ENCODE peak calls at places on chromosome 15, in eight cellular contexts. One of them, this sample, is unnamed.

GRCh38 chr15:83290236-83290635 is 5.8 kb upstream of the BNC1 start:
- DNase-seq in neuronal stem cell: no peak
- DNase-seq in GM12865: no peak
- DNase-seq in fibroblast of lung: no peak
- DNase-seq in sigmoid colon: no peak
- DNase-seq in A673: no peak
- DNase-seq in A549: no peak
- DNase-seq in cardiac fibroblast: no peak
- DNase-seq in this sample: no peak

GRCh38 chr15:62618432-62618831 is 424.1 kb upstream of the TPM1 start:
- DNase-seq in neuronal stem cell: no peak
- DNase-seq in GM12865: no peak
- DNase-seq in fibroblast of lung: peak
- DNase-seq in sigmoid colon: no peak
- DNase-seq in A673: no peak
- DNase-seq in A549: peak
- DNase-seq in cardiac fibroblast: peak
- DNase-seq in this sample: no peak

GRCh38 chr15:33089878-33090757 is 104.4 kb downstream of the FMN1 start:
- DNase-seq in neuronal stem cell: no peak
- DNase-seq in GM12865: peak
- DNase-seq in fibroblast of lung: peak
- DNase-seq in sigmoid colon: no peak
- DNase-seq in A673: peak
- DNase-seq in A549: no peak
- DNase-seq in cardiac fibroblast: peak
- DNase-seq in this sample: no peak

GRCh38 chr15:34883042-34883441 is 86.5 kb downstream of the AQR start:
- DNase-seq in neuronal stem cell: no peak
- DNase-seq in GM12865: no peak
- DNase-seq in fibroblast of lung: peak
- DNase-seq in sigmoid colon: no peak
- DNase-seq in A673: no peak
- DNase-seq in A549: no peak
- DNase-seq in cardiac fibroblast: peak
- DNase-seq in this sample: no peak

GRCh38 chr15:73293773-73294172 is 75.0 kb downstream of the HCN4 start:
- DNase-seq in neuronal stem cell: no peak
- DNase-seq in GM12865: no peak
- DNase-seq in fibroblast of lung: no peak
- DNase-seq in sigmoid colon: no peak
- DNase-seq in A673: no peak
- DNase-seq in A549: no peak
- DNase-seq in cardiac fibroblast: no peak
- DNase-seq in this sample: no peak

GRCh38 chr15:90618330-90619136 is 88.8 kb downstream of the CRTC3 start:
- DNase-seq in neuronal stem cell: no peak
- DNase-seq in GM12865: no peak
- DNase-seq in fibroblast of lung: no peak
- DNase-seq in sigmoid colon: no peak
- DNase-seq in A673: no peak
- DNase-seq in A549: no peak
- DNase-seq in cardiac fibroblast: no peak
- DNase-seq in this sample: no peak

GRCh38 chr15:69648775-69649735 is 196.4 kb downstream of the RPLP1 start:
- DNase-seq in neuronal stem cell: no peak
- DNase-seq in GM12865: no peak
- DNase-seq in fibroblast of lung: no peak
- DNase-seq in sigmoid colon: no peak
- DNase-seq in A673: no peak
- DNase-seq in A549: no peak
- DNase-seq in cardiac fibroblast: no peak
- DNase-seq in this sample: peak

GRCh38 chr15:74776851-74777768 is 4.8 kb upstream of the CSK start:
- DNase-seq in neuronal stem cell: no peak
- DNase-seq in GM12865: peak
- DNase-seq in fibroblast of lung: no peak
- DNase-seq in sigmoid colon: no peak
- DNase-seq in A673: peak
- DNase-seq in A549: no peak
- DNase-seq in cardiac fibroblast: peak
- DNase-seq in this sample: peak

GRCh38 chr15:51647128-51647562 is 24.6 kb upstream of the DMXL2 start:
- DNase-seq in neuronal stem cell: no peak
- DNase-seq in GM12865: peak
- DNase-seq in fibroblast of lung: peak
- DNase-seq in sigmoid colon: peak
- DNase-seq in A673: peak
- DNase-seq in A549: no peak
- DNase-seq in cardiac fibroblast: peak
- DNase-seq in this sample: no peak

GRCh38 chr15:67511606-67512005 is 9.3 kb upstream of the C15orf61 start:
- DNase-seq in neuronal stem cell: no peak
- DNase-seq in GM12865: peak
- DNase-seq in fibroblast of lung: no peak
- DNase-seq in sigmoid colon: no peak
- DNase-seq in A673: no peak
- DNase-seq in A549: no peak
- DNase-seq in cardiac fibroblast: no peak
- DNase-seq in this sample: no peak

GRCh38 chr15:72925661-72926060 is 126.6 kb upstream of the NEO1 start:
- DNase-seq in neuronal stem cell: no peak
- DNase-seq in GM12865: no peak
- DNase-seq in fibroblast of lung: no peak
- DNase-seq in sigmoid colon: no peak
- DNase-seq in A673: peak
- DNase-seq in A549: no peak
- DNase-seq in cardiac fibroblast: no peak
- DNase-seq in this sample: no peak

GRCh38 chr15:31390029-31390428 is 63.4 kb downstream of the KLF13 start:
- DNase-seq in neuronal stem cell: no peak
- DNase-seq in GM12865: no peak
- DNase-seq in fibroblast of lung: no peak
- DNase-seq in sigmoid colon: no peak
- DNase-seq in A673: no peak
- DNase-seq in A549: no peak
- DNase-seq in cardiac fibroblast: no peak
- DNase-seq in this sample: no peak

GRCh38 chr15:91668370-91668769 is 185.1 kb upstream of the SLCO3A1 start:
- DNase-seq in neuronal stem cell: no peak
- DNase-seq in GM12865: no peak
- DNase-seq in fibroblast of lung: no peak
- DNase-seq in sigmoid colon: no peak
- DNase-seq in A673: no peak
- DNase-seq in A549: no peak
- DNase-seq in cardiac fibroblast: no peak
- DNase-seq in this sample: no peak

GRCh38 chr15:71125831-71126453 is 10.7 kb downstream of the THSD4 start:
- DNase-seq in neuronal stem cell: no peak
- DNase-seq in GM12865: peak
- DNase-seq in fibroblast of lung: peak
- DNase-seq in sigmoid colon: no peak
- DNase-seq in A673: no peak
- DNase-seq in A549: peak
- DNase-seq in cardiac fibroblast: no peak
- DNase-seq in this sample: no peak

DNA sequence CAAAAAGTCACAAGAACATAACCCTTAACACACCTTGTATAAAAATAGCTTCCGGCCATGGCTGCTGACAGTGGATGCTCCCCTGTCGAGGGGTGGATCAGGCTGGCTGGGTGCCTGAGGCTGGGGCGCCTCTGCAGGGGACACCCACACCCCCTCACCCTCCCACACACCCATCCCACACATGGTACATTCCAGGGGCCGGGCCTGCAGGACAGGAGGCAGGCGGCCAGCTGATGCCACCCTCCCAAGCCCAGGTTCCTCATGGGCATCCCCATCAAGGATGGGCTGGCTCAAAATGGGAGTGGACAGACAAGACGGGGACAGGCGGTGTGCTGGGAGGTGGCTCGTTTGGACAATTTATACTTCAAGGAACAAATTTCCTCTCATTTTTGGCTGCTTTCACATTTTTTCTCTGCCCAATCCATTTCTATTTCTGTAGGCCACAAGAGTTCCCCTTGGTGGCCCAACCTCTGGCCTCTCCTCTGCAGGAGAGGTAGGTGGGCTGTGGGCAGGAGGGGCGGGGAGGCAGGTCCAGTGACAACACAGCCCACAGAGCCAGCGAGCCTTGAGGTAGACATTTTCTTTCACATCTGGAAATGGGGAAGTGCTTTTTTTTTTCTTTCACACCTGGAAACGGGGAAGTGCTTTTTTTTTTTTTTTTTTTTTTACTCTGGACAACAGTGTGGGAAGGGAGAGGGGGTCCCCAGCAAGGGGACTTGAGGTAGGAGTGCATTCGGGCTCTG is 23.3 kb downstream of the RNU5B-1 start:
- DNase-seq in neuronal stem cell: no peak
- DNase-seq in GM12865: no peak
- DNase-seq in fibroblast of lung: no peak
- DNase-seq in sigmoid colon: no peak
- DNase-seq in A673: no peak
- DNase-seq in A549: no peak
- DNase-seq in cardiac fibroblast: no peak
- DNase-seq in this sample: no peak
- H3K4me3 ChIP-seq in neuronal stem cell: no peak
- H3K4me3 ChIP-seq in GM12865: no peak
- H3K4me3 ChIP-seq in fibroblast of lung: no peak
- H3K4me3 ChIP-seq in sigmoid colon: no peak
- H3K4me3 ChIP-seq in A673: no peak
- H3K4me3 ChIP-seq in A549: no peak
- H3K4me3 ChIP-seq in cardiac fibroblast: no peak
- H3K4me3 ChIP-seq in this sample: no peak

GRCh38 chr15:78944669-78945407 is at the start of gene CTSH:
- DNase-seq in neuronal stem cell: peak
- DNase-seq in GM12865: peak
- DNase-seq in fibroblast of lung: peak
- DNase-seq in sigmoid colon: peak
- DNase-seq in A673: peak
- DNase-seq in A549: peak
- DNase-seq in cardiac fibroblast: peak
- DNase-seq in this sample: no peak

GRCh38 chr15:78944202-78944625 is 632 bp downstream of the CTSH start:
- DNase-seq in neuronal stem cell: no peak
- DNase-seq in GM12865: peak
- DNase-seq in fibroblast of lung: no peak
- DNase-seq in sigmoid colon: no peak
- DNase-seq in A673: no peak
- DNase-seq in A549: no peak
- DNase-seq in cardiac fibroblast: no peak
- DNase-seq in this sample: no peak

GRCh38 chr15:78946493-78946892 is 1.6 kb upstream of the CTSH start:
- DNase-seq in neuronal stem cell: no peak
- DNase-seq in GM12865: no peak
- DNase-seq in fibroblast of lung: no peak
- DNase-seq in sigmoid colon: no peak
- DNase-seq in A673: no peak
- DNase-seq in A549: no peak
- DNase-seq in cardiac fibroblast: no peak
- DNase-seq in this sample: no peak

GRCh38 chr15:78943692-78944091 is 1.2 kb downstream of the CTSH start:
- DNase-seq in neuronal stem cell: no peak
- DNase-seq in GM12865: no peak
- DNase-seq in fibroblast of lung: no peak
- DNase-seq in sigmoid colon: no peak
- DNase-seq in A673: no peak
- DNase-seq in A549: no peak
- DNase-seq in cardiac fibroblast: no peak
- DNase-seq in this sample: no peak

DNA sequence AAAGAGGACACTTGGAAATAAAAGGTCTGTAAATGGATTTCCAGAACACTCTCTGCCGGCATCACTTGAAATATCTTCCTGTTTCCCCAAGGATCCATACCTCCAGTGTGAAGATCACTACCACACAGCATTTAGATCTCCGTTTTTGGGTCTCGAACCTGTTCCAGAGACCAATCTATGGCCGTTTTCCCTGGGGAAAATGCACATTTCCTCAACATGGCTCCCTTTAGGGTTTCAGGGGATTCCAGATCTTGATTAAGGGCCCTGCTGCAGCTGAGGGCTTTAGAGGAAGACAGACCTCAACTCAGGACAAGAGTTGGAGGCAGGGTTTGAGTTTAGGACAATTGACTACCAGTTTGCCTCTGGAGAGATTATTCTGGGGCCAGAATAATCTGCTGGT is 2.1 kb downstream of the CTSH start:
- DNase-seq in neuronal stem cell: no peak
- DNase-seq in GM12865: no peak
- DNase-seq in fibroblast of lung: no peak
- DNase-seq in sigmoid colon: no peak
- DNase-seq in A673: no peak
- DNase-seq in A549: no peak
- DNase-seq in cardiac fibroblast: no peak
- DNase-seq in this sample: no peak
- H3K4me3 ChIP-seq in neuronal stem cell: no peak
- H3K4me3 ChIP-seq in GM12865: peak
- H3K4me3 ChIP-seq in fibroblast of lung: no peak
- H3K4me3 ChIP-seq in sigmoid colon: no peak
- H3K4me3 ChIP-seq in A673: no peak
- H3K4me3 ChIP-seq in A549: no peak
- H3K4me3 ChIP-seq in cardiac fibroblast: no peak
- H3K4me3 ChIP-seq in this sample: no peak

DNA sequence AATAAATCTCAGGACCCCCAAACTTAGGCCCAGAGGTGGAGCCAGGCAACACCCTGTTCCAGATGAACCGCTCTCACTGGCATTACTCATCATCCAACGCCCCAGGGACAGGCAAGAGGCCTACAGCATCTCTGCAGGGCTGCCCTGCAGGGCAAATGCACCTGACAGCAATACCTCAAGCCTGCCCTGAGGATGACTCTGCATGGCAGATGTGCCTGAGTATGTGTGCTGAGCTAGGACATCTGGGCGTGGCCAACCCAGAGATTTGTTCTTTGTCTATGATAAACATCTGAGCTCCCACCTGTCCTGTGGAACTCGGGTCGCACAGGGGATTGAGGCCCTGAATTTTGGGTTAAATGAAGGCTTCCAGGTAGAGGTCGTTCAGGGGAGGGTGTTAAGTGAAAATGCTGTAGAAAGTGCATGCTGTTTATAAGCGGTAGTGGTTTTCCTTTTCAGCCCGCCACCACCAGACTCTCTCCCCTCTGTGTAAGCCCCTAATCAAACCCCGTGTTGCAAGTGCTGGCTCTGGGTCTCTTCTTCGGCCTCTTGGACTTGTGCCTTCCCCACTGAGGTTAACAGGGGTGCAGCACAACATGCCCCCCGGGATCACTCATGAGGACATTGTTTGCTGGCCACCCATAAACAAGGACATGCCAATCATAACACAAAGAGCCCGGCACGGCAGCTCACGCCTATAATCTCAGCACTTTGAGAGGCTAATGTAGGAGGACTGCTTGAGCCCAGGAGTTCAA is 92.3 kb downstream of the ATP10A start:
- DNase-seq in neuronal stem cell: no peak
- DNase-seq in GM12865: no peak
- DNase-seq in fibroblast of lung: no peak
- DNase-seq in sigmoid colon: no peak
- DNase-seq in A673: no peak
- DNase-seq in A549: no peak
- DNase-seq in cardiac fibroblast: no peak
- DNase-seq in this sample: no peak
- H3K4me3 ChIP-seq in neuronal stem cell: no peak
- H3K4me3 ChIP-seq in GM12865: no peak
- H3K4me3 ChIP-seq in fibroblast of lung: no peak
- H3K4me3 ChIP-seq in sigmoid colon: no peak
- H3K4me3 ChIP-seq in A673: no peak
- H3K4me3 ChIP-seq in A549: no peak
- H3K4me3 ChIP-seq in cardiac fibroblast: no peak
- H3K4me3 ChIP-seq in this sample: no peak

GRCh38 chr15:60392986-60393811 is 4.6 kb downstream of the ANXA2 start:
- DNase-seq in neuronal stem cell: no peak
- DNase-seq in GM12865: no peak
- DNase-seq in fibroblast of lung: peak
- DNase-seq in sigmoid colon: peak
- DNase-seq in A673: peak
- DNase-seq in A549: peak
- DNase-seq in cardiac fibroblast: peak
- DNase-seq in this sample: peak
- H3K4me3 ChIP-seq in neuronal stem cell: no peak
- H3K4me3 ChIP-seq in GM12865: no peak
- H3K4me3 ChIP-seq in fibroblast of lung: peak
- H3K4me3 ChIP-seq in sigmoid colon: no peak
- H3K4me3 ChIP-seq in A673: peak
- H3K4me3 ChIP-seq in A549: peak
- H3K4me3 ChIP-seq in cardiac fibroblast: no peak
- H3K4me3 ChIP-seq in this sample: peak

This sample was measured in RWPE2.